ENCODE peak calls at places on chromosome 22, in five cellular contexts. One of them, this sample, is unnamed.

GRCh38 chr22:42959472-42960145 is 55.3 kb downstream of the PACSIN2 start:
- DNase-seq in putamen: no peak
- DNase-seq in NCI-H460: peak
- DNase-seq in HuH-7.5: peak
- DNase-seq in posterior cingulate gyrus: no peak
- DNase-seq in this sample: no peak

GRCh38 chr22:35910013-35910860 is 118.4 kb downstream of the RBFOX2 start:
- DNase-seq in putamen: no peak
- DNase-seq in NCI-H460: no peak
- DNase-seq in HuH-7.5: no peak
- DNase-seq in posterior cingulate gyrus: no peak
- DNase-seq in this sample: no peak

GRCh38 chr22:49764151-49764581 is 63.5 kb downstream of the BRD1 start:
- DNase-seq in putamen: no peak
- DNase-seq in NCI-H460: no peak
- DNase-seq in HuH-7.5: no peak
- DNase-seq in posterior cingulate gyrus: no peak
- DNase-seq in this sample: no peak

GRCh38 chr22:26674211-26675190 is 17.1 kb downstream of the MIAT start:
- DNase-seq in putamen: no peak
- DNase-seq in NCI-H460: no peak
- DNase-seq in HuH-7.5: no peak
- DNase-seq in posterior cingulate gyrus: no peak
- DNase-seq in this sample: no peak

GRCh38 chr22:32829451-32829851 is 27.9 kb downstream of the TIMP3 start:
- DNase-seq in putamen: peak
- DNase-seq in NCI-H460: no peak
- DNase-seq in HuH-7.5: no peak
- DNase-seq in posterior cingulate gyrus: peak
- DNase-seq in this sample: peak

GRCh38 chr22:31332886-31333285 is 13.3 kb downstream of the PATZ1 start:
- DNase-seq in putamen: no peak
- DNase-seq in NCI-H460: no peak
- DNase-seq in HuH-7.5: no peak
- DNase-seq in posterior cingulate gyrus: no peak
- DNase-seq in this sample: no peak

GRCh38 chr22:45868586-45869443 is 108.1 kb downstream of the WNT7B start:
- DNase-seq in putamen: no peak
- DNase-seq in NCI-H460: no peak
- DNase-seq in HuH-7.5: no peak
- DNase-seq in posterior cingulate gyrus: no peak
- DNase-seq in this sample: no peak

GRCh38 chr22:27461470-27461869 is 340.1 kb downstream of the MN1 start:
- DNase-seq in putamen: no peak
- DNase-seq in NCI-H460: no peak
- DNase-seq in HuH-7.5: no peak
- DNase-seq in posterior cingulate gyrus: no peak
- DNase-seq in this sample: no peak

GRCh38 chr22:47618180-47618579 is 855.7 kb downstream of the TBC1D22A start:
- DNase-seq in putamen: no peak
- DNase-seq in NCI-H460: no peak
- DNase-seq in HuH-7.5: no peak
- DNase-seq in posterior cingulate gyrus: no peak
- DNase-seq in this sample: no peak

GRCh38 chr22:46983046-46983445 is 220.6 kb downstream of the TBC1D22A start:
- DNase-seq in putamen: no peak
- DNase-seq in NCI-H460: no peak
- DNase-seq in HuH-7.5: no peak
- DNase-seq in posterior cingulate gyrus: peak
- DNase-seq in this sample: no peak

GRCh38 chr22:45600791-45601730 is 70.6 kb upstream of the ATXN10 start:
- DNase-seq in putamen: no peak
- DNase-seq in NCI-H460: no peak
- DNase-seq in HuH-7.5: no peak
- DNase-seq in posterior cingulate gyrus: peak
- DNase-seq in this sample: no peak

GRCh38 chr22:42857845-42858481 is 890 bp upstream of the ARFGAP3 start:
- DNase-seq in putamen: no peak
- DNase-seq in NCI-H460: no peak
- DNase-seq in HuH-7.5: no peak
- DNase-seq in posterior cingulate gyrus: peak
- DNase-seq in this sample: no peak

GRCh38 chr22:37816543-37817180 is 6.5 kb upstream of the GALR3 start:
- DNase-seq in putamen: no peak
- DNase-seq in NCI-H460: no peak
- DNase-seq in HuH-7.5: no peak
- DNase-seq in posterior cingulate gyrus: no peak
- DNase-seq in this sample: no peak

GRCh38 chr22:37808294-37808657 is 542 bp downstream of the GCAT start:
- DNase-seq in putamen: no peak
- DNase-seq in NCI-H460: no peak
- DNase-seq in HuH-7.5: no peak
- DNase-seq in posterior cingulate gyrus: no peak
- DNase-seq in this sample: no peak

GRCh38 chr22:31876156-31877035 is 67.9 kb upstream of the YWHAH start:
- DNase-seq in putamen: no peak
- DNase-seq in NCI-H460: no peak
- DNase-seq in HuH-7.5: no peak
- DNase-seq in posterior cingulate gyrus: no peak
- DNase-seq in this sample: no peak

GRCh38 chr22:45211435-45211834 is 29.3 kb downstream of the KIAA0930 start:
- DNase-seq in putamen: no peak
- DNase-seq in NCI-H460: no peak
- DNase-seq in HuH-7.5: no peak
- DNase-seq in posterior cingulate gyrus: no peak
- DNase-seq in this sample: no peak